ENCODE peak calls at places on chromosomes 3 and 15, in eight cellular contexts. S, A, V, D, I, K, Y and Q are unnamed samples.

GRCh38 chr3:56915969-56916586 is 114.3 kb upstream of the ARHGEF3 start:
- DNase-seq in K (no peak), D (no peak), Y (no peak), I (no peak), A (peak; percentile 49), V (no peak), S (no peak), Q (no peak)

GRCh38 chr15:41546846-41547786 is 3.1 kb upstream of the RPAP1 start:
- DNase-seq in K (no peak), V (peak; percentile 4), S (no peak), I (no peak), A (no peak), D (no peak), Y (peak; percentile 28), Q (peak; percentile 41)

GRCh38 chr3:127011270-127011992 is 28.5 kb downstream of the PLXNA1 start:
- DNase-seq in I (no peak), V (peak; percentile 78), K (no peak), D (no peak), S (no peak), A (no peak), Y (peak; percentile 82), Q (no peak)

GRCh38 chr15:51307325-51307724 is 31.1 kb downstream of the CYP19A1 start:
- DNase-seq in S (no peak), D (no peak), I (no peak), A (no peak), V (no peak), Y (no peak), K (no peak), Q (no peak)

GRCh38 chr15:84789762-84790161 is 27.4 kb upstream of the ALPK3 start:
- DNase-seq in V (no peak), D (no peak), Y (no peak), A (no peak), I (no peak), S (no peak), K (no peak), Q (no peak)

GRCh38 chr15:74833376-74834107 is 7.1 kb downstream of the CPLX3 start:
- DNase-seq in I (no peak), K (no peak), V (no peak), S (no peak), D (no peak), Y (no peak), A (no peak), Q (no peak)

GRCh38 chr15:43939070-43939469 is 112.3 kb downstream of the WDR76 start:
- DNase-seq in I (no peak), A (peak; percentile 14), K (peak; percentile 26), V (no peak), S (no peak), Y (peak; percentile 50), D (no peak), Q (peak; percentile 56)

GRCh38 chr15:92184679-92185230 is 208.9 kb upstream of the ST8SIA2 start:
- DNase-seq in K (no peak), V (no peak), A (no peak), S (no peak), D (no peak), I (no peak), Y (no peak), Q (no peak)

GRCh38 chr3:108623504-108623903 is 34.0 kb downstream of the DZIP3 start:
- DNase-seq in V (no peak), D (no peak), Y (no peak), S (no peak), I (no peak), K (no peak), A (no peak), Q (no peak)

GRCh38 chr3:114242947-114243346 is 5.6 kb upstream of the ZNF80 start:
- DNase-seq in D (no peak), S (no peak), A (no peak), Y (no peak), K (no peak), I (no peak), V (no peak), Q (no peak)

GRCh38 chr15:50523736-50524318 is 22.6 kb downstream of the USP50 start:
- DNase-seq in K (no peak), D (no peak), S (no peak), V (no peak), Y (no peak), I (no peak), A (no peak), Q (no peak)

GRCh38 chr3:152192050-152192449 is 76.7 kb upstream of the MBNL1 start:
- DNase-seq in V (no peak), A (no peak), Y (no peak), D (no peak), S (no peak), K (no peak), I (no peak), Q (no peak)

DNA sequence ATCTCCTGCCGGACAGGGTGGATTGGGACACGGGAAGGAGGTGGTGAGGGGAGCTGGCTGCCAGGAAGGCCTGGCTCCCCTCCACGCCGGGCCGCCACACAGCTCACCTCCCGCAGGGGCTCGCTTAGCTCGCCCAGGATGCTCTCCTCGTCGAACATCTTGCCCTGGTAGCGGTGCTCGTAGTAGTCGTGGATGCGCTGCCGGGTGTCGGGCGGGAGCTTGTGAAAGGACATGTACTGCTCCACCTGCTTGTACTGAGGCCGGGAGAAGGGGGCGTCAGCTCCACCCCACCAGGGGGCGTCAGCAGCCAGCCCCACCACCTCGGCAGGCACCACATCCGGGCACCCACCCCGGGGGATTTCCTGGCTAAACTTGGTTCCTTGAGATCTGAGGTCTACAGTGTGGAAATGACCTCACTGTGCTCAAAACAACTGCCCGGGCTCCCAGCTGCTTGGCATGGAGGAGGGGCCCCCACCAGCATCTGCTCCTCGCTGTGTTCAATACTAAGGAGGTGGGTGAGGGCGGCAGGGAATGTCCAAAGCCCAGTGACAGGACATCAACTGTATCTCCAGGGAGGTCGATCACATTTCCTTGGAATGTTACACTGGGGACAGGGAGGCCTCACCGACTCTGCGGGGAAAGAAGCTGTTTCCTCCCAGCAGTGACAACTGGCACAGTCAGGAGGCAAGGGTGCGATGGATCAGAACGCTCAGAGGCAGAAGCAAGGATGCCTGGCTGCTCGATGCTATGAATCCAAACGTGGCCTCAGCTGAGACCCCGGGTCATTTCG is 43.4 kb downstream of the HCN4 start:
- DNase-seq in Y (no peak), S (peak; percentile 59), A (no peak), V (peak; percentile 47), I (no peak), D (no peak), K (peak; percentile 63), Q (peak; percentile 35)
- TF ChIP-seq CTCF in Y (no peak), S (no peak), A (no peak), V (no peak), I (no peak), D (no peak), K (peak; percentile 67), Q (peak; percentile 46)

GRCh38 chr15:69603369-69604049 is 150.9 kb downstream of the RPLP1 start:
- DNase-seq in I (no peak), Y (no peak), V (no peak), S (no peak), A (no peak), D (no peak), K (no peak), Q (no peak)

GRCh38 chr15:69607101-69607500 is 154.5 kb downstream of the RPLP1 start:
- DNase-seq in S (no peak), V (no peak), Y (peak; percentile 37), I (no peak), A (no peak), K (no peak), D (no peak), Q (no peak)

GRCh38 chr15:69602095-69602494 is 149.5 kb downstream of the RPLP1 start:
- DNase-seq in Y (no peak), I (no peak), V (no peak), S (no peak), D (no peak), A (no peak), K (no peak), Q (no peak)

GRCh38 chr15:69602921-69603320 is 150.3 kb downstream of the RPLP1 start:
- DNase-seq in A (no peak), K (no peak), V (no peak), Y (no peak), I (no peak), S (no peak), D (no peak), Q (no peak)

DNA sequence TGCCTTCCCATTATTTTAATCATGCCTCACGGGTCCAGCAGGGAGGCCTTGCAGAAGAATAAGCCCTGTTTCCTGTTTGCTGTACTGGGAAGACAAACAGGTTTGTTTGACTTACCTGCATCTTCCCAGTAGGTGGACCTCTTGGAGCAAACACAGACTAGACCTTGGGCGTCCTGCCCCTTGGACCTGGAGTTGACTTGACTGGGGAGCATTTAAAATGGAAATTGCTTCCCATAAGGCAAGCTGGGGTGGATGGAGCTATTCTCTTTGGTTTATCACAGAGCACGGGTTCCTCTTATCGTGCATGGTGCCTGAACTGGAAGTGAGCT is 151.4 kb downstream of the RPLP1 start:
- DNase-seq in D (no peak), V (no peak), K (peak; percentile 15), I (no peak), S (no peak), Y (peak; percentile 23), A (peak; percentile 44), Q (peak; percentile 48)
- TF ChIP-seq CTCF in D (peak; percentile 37), V (no peak), K (no peak), I (peak; percentile 47), S (no peak), Y (no peak), A (no peak), Q (peak; percentile 14)

GRCh38 chr3:122680381-122681293 is at the start of gene PARP14:
- DNase-seq in A (peak; percentile 82), I (peak; percentile 63), D (no peak), S (peak; percentile 88), Y (peak; percentile 80), K (peak; percentile 60), V (peak; percentile 73), Q (peak; percentile 72)
- TF ChIP-seq CTCF in A (no peak), I (peak; percentile 13), D (peak; percentile 43), S (no peak), Y (peak; percentile 27), K (no peak), V (no peak), Q (no peak)

GRCh38 chr3:71399478-71399877 is 184.1 kb downstream of the FOXP1 start:
- DNase-seq in Y (no peak), I (no peak), K (no peak), A (no peak), V (no peak), D (no peak), S (no peak), Q (no peak)

GRCh38 chr3:71398157-71398836 is 185.2 kb downstream of the FOXP1 start:
- DNase-seq in A (no peak), Y (no peak), I (no peak), S (no peak), D (no peak), V (no peak), K (no peak), Q (no peak)

GRCh38 chr3:71395927-71396695 is 187.4 kb downstream of the FOXP1 start:
- DNase-seq in Y (peak; percentile 70), K (no peak), A (no peak), V (no peak), D (no peak), S (no peak), I (no peak), Q (peak; percentile 6)

GRCh38 chr3:71395470-71395869 is 188.1 kb downstream of the FOXP1 start:
- DNase-seq in V (no peak), A (no peak), I (no peak), S (no peak), D (no peak), Y (no peak), K (no peak), Q (no peak)

DNA sequence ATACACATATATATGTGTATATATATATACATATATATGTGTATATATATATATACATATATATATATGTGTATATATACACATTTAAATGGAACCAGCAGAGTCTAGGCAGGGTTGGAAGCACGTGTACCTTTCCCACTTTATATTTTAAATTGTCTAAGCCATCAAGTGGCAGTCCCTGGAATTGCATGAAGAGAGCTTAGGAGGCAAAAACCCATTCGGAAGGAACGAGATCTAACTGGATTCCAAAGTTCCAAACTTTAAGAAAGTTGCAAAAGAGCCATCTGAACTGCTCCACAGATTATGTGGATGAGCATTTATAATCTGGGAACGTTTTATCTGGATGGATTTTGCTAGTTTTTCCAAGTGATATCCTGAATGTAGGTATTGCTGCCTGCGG is 186.5 kb downstream of the FOXP1 start:
- DNase-seq in A (peak; percentile 25), K (peak; percentile 38), Y (peak; percentile 56), V (no peak), S (no peak), I (no peak), D (no peak), Q (peak; percentile 37)
- TF ChIP-seq CTCF in A (peak; percentile 63), K (peak; percentile 58), Y (peak; percentile 67), V (peak; percentile 56), S (peak; percentile 64), I (peak; percentile 45), D (peak; percentile 74), Q (peak; percentile 22)